ENCODE peak calls at places on chromosome 9, in four cellular contexts. S is HCT116, H is heart left ventricle, M is adrenal gland. F is an unnamed sample.
A peak's percentile ranks its signal among the peaks of the same experiment; 100 is the strongest.

GRCh38 chr9:76521244-76521673 is 62.3 kb downstream of the GCNT1 start:
- DNase-seq in S (no peak), H (no peak), M (no peak), F (no peak)

GRCh38 chr9:13728121-13728520 is 448.6 kb upstream of the MPDZ start:
- DNase-seq in S (no peak), H (no peak), M (no peak), F (no peak)

GRCh38 chr9:129258823-129259301 is 80.8 kb upstream of the IER5L start:
- DNase-seq in S (no peak), H (no peak), M (no peak), F (no peak)

GRCh38 chr9:129022037-129022436 is 6.1 kb downstream of the SH3GLB2 start:
- DNase-seq in S (no peak), H (no peak), M (no peak), F (no peak)

GRCh38 chr9:91949946-91950664 is at the start of gene ROR2:
- DNase-seq in S (peak; percentile 37), H (no peak), M (peak; percentile 79), F (peak; percentile 76)

GRCh38 chr9:122206118-122207046 is 22.4 kb downstream of the LHX6 start:
- DNase-seq in S (no peak), H (no peak), M (no peak), F (no peak)

GRCh38 chr9:109176963-109177362 is 9.9 kb upstream of the FRRS1L start:
- DNase-seq in S (no peak), H (no peak), M (no peak), F (no peak)

GRCh38 chr9:27094640-27095039 is 14.4 kb upstream of the TEK start:
- DNase-seq in S (no peak), H (no peak), M (no peak), F (no peak)

GRCh38 chr9:107215381-107215780 is 67.7 kb upstream of the RAD23B start:
- DNase-seq in S (peak; percentile 51), H (no peak), M (no peak), F (no peak)

GRCh38 chr9:72294952-72295351 is 70.1 kb downstream of the ZFAND5 start:
- DNase-seq in S (no peak), H (no peak), M (peak; percentile 48), F (no peak)

GRCh38 chr9:12544700-12545099 is 148.5 kb upstream of the TYRP1 start:
- DNase-seq in S (no peak), H (no peak), M (no peak), F (no peak)

GRCh38 chr9:81082251-81082650 is 607.1 kb downstream of the TLE1 start:
- DNase-seq in S (no peak), H (no peak), M (no peak), F (no peak)

GRCh38 chr9:72557549-72557948 is 36.1 kb downstream of the TMC1 start:
- DNase-seq in S (peak; percentile 94), H (no peak), M (peak; percentile 69), F (peak; percentile 37)

GRCh38 chr9:135098400-135099105 is 11.1 kb downstream of the OLFM1 start:
- DNase-seq in S (no peak), H (no peak), M (no peak), F (peak; percentile 50)

GRCh38 chr9:137407590-137408300 is 15.2 kb downstream of the EXD3 start:
- DNase-seq in S (no peak), H (peak; percentile 67), M (no peak), F (peak; percentile 81)

GRCh38 chr9:20941177-20941690 is 90.2 kb downstream of the HACD4 start:
- DNase-seq in S (peak; percentile 62), H (peak; percentile 34), M (peak; percentile 60), F (peak; percentile 73)

DNA sequence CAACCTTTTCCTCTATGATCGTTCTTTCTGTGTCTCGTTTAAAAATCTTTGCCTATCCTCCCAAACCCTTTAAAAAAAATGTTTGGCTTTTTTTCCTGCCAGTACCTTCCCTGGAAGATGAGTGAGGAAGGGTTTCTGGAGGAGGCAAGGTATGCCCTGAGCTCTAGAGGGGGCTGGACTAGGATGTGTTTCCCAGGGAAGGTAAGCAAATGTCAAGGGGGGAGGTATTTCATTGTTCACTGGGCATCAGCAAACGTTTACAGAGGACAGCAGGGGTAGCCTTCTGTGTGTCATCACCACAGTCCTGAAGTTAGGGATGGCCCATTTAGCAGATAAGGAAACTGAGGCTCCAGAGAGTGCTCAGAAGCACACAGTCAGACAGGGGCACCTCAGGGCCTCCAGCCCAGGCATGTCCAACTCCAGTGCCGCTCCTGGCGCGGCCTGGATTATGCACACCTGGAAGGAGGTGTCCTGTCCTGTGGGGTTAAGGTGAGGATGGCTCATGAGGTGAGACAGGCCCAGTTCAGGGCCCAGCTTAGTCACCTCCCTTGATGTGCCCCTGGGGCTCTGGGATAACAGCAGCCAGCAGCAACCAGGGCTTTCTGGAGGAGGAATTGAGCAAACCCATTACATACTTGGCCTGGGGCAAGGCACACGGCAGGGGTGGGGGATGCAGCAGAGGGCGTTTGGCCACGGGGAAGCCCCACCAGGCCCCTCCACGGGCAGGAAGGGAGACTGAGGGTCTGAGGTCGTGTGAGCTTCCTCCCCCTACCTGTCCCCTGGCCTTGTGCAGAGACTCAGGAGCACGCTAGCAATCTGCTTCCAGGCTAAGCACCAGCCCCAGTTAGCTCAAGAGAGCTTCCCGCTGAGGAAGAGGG is 100.3 kb upstream of the LMX1B start:
- DNase-seq in S (no peak), H (no peak), M (no peak), F (no peak)
- H3K4me3 ChIP-seq in S (no peak overlapping the region), H (no peak overlapping the region), M (no peak overlapping the region), F (peak overlapping the region; percentile 54)

DNA sequence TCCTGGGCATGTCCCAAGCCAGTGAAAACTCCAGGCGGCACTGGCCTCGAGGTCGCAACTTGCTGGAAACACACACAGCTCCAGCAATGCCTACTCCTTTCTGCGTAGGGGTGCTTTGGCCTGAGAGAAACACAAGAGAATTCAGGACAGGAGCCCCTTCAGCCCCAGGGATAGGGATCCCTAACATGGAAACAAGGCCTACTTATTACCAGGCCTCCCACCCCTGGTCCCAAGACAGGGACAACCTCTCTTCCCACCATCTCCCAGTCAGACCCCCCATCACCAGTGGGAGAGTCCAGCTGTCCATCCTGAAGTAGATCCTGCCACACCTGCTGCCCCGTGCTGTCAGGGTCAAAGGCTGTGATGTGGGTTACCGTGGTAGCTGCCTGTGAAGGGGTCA is 7.8 kb downstream of the CREB3 start:
- DNase-seq in S (no peak), H (no peak), M (no peak), F (no peak)
- TF ChIP-seq POLR2A in S (no peak), H (no peak), M (no peak), F (no peak)

GRCh38 chr9:132079391-132080071 is at the start of gene MED27:
- DNase-seq in S (peak; percentile 81), H (peak; percentile 91), M (peak; percentile 90), F (peak; percentile 98)

GRCh38 chr9:132078369-132079356 is 1.0 kb downstream of the MED27 start:
- DNase-seq in S (no peak), H (no peak), M (no peak), F (peak; percentile 47)

GRCh38 chr9:132074736-132075135 is 4.9 kb downstream of the MED27 start:
- DNase-seq in S (no peak), H (no peak), M (no peak), F (no peak)

GRCh38 chr9:132075853-132076252 is 3.8 kb downstream of the MED27 start:
- DNase-seq in S (no peak), H (no peak), M (no peak), F (no peak)

GRCh38 chr9:132077881-132078280 is 1.8 kb downstream of the MED27 start:
- DNase-seq in S (no peak), H (no peak), M (no peak), F (no peak)
- H3K4me3 ChIP-seq in S (no peak overlapping the region), H (no peak overlapping the region), M (no peak overlapping the region), F (no peak overlapping the region)

DNA sequence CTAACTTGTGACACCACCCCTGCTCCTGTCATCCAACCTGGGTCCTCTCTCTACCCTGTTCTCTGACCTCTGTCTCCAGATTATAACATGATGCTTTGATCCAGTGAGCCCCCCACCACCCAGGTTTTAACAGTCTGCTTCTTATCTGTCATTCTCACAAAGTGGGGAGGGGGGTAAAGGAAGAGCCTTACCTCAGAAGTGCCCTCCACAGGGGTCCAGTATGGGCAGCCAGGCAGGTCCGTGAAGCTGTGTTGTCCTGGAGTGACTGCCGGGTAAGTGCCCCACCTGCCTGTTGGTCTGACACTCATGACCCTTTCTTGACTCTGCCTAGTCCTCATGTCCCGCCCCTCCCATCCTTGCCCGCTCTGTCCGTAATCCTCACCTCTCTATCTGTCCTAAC is 3.4 kb downstream of the IL11RA start:
- DNase-seq in S (no peak), H (no peak), M (no peak), F (no peak)
- TF ChIP-seq POLR2A in S (no peak), H (no peak), M (no peak), F (no peak)

GRCh38 chr9:87524061-87524460 is 26.4 kb downstream of the DAPK1 start:
- DNase-seq in S (no peak), H (no peak), M (no peak), F (no peak)
- H3K4me3 ChIP-seq in S (no peak overlapping the region), H (no peak overlapping the region), M (no peak overlapping the region), F (no peak overlapping the region)

GRCh38 chr9:124260769-124261603 is 3.2 kb downstream of the NEK6 start:
- DNase-seq in S (no peak), H (no peak), M (no peak), F (no peak)
- TF ChIP-seq POLR2A in S (no peak), H (no peak), M (no peak), F (no peak)

GRCh38 chr9:37372839-37373238 is 49.7 kb upstream of the GRHPR start:
- DNase-seq in S (no peak), H (no peak), M (no peak), F (no peak)

GRCh38 chr9:37371565-37372464 is 50.7 kb upstream of the GRHPR start:
- DNase-seq in S (no peak), H (no peak), M (no peak), F (no peak)

GRCh38 chr9:37369671-37370070 is 52.8 kb upstream of the GRHPR start:
- DNase-seq in S (no peak), H (no peak), M (no peak), F (no peak)

GRCh38 chr9:37370282-37370681 is 52.2 kb upstream of the GRHPR start:
- DNase-seq in S (no peak), H (no peak), M (no peak), F (no peak)

GRCh38 chr9:37370968-37371563 is 51.4 kb upstream of the GRHPR start:
- DNase-seq in S (no peak), H (no peak), M (no peak), F (no peak)
- H3K4me3 ChIP-seq in S (no peak overlapping the region), H (no peak overlapping the region), M (no peak overlapping the region), F (no peak overlapping the region)

DNA sequence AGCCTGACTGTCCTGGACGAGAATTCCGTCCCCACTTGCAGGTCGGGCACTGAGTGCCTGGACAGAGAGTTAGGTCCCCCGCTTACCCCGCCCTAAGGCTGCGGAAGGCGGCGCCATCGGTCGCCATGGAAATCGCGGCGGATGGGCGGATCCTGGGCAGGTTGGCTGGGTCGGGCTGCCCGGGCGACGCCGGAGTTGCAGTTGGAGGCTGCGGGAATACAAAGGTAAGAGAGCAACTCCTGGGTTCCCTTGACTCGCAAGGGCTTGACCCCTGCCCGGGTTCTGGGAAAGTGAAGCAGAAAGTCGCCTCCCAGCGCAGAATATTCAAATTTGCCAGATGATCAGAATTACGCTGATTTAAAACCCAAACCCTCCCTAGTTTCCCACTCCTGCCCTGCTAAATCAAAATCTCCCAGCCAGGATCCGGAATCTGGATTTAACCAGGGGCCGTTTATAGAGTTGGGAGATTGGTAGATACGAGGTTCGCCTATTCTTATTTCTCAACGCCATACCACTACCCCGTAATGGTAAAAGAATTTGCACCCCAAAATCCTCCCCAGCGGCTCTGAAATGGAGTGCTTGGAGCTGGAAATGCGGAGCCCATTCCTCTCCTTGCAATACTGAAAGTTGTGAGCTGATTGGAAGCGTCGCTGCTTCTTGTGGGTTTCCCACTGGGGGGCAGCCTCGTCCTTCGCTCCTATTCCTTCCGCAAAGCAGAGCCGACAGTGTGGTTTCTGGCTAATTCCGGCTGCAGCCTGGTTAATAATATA is 156.4 kb upstream of the RASEF start:
- DNase-seq in S (peak; percentile 47), H (peak; percentile 84), M (peak; percentile 86), F (peak; percentile 88)
- TF ChIP-seq POLR2A in S (no peak), H (peak; percentile 24), M (no peak), F (no peak)

F was measured in testis.